ENCODE peak calls at places on chromosomes 12 and 14, in six cellular contexts. Q is uterus, D is AG04449, V is WTC11, J is cardiac fibroblast, E is Peyer's patch. P is an unnamed sample.

GRCh38 chr12:12883369-12884001 is 7.9 kb upstream of the GPRC5A start:
- DNase-seq in Q (no peak), D (no peak), V (no peak), J (peak), E (no peak), P (no peak)

GRCh38 chr14:68549966-68550705 is 242.7 kb downstream of the ZFP36L1 start:
- DNase-seq in Q (no peak), D (no peak), V (no peak), J (peak), E (no peak), P (no peak)

GRCh38 chr12:74903522-74903921 is 306.1 kb downstream of the KCNC2 start:
- DNase-seq in Q (no peak), D (no peak), V (peak), J (no peak), E (no peak), P (no peak)

GRCh38 chr12:85798122-85798521 is 38.1 kb downstream of the RASSF9 start:
- DNase-seq in Q (no peak), D (no peak), V (no peak), J (no peak), E (no peak), P (no peak)

GRCh38 chr14:100471451-100472093 is 115.6 kb downstream of the BEGAIN start:
- DNase-seq in Q (no peak), D (no peak), V (no peak), J (no peak), E (no peak), P (no peak)

GRCh38 chr14:71181215-71182003 is 274.1 kb downstream of the PCNX1 start:
- DNase-seq in Q (no peak), D (no peak), V (no peak), J (peak), E (no peak), P (no peak)

GRCh38 chr12:1429980-1430379 is 164.4 kb downstream of the FBXL14 start:
- DNase-seq in Q (no peak), D (peak), V (no peak), J (peak), E (no peak), P (no peak)

GRCh38 chr12:98796745-98797144 is 151.7 kb downstream of the APAF1 start:
- DNase-seq in Q (no peak), D (no peak), V (no peak), J (no peak), E (no peak), P (no peak)

GRCh38 chr14:61561657-61562276 is 133.5 kb upstream of the HIF1A start:
- DNase-seq in Q (peak), D (peak), V (no peak), J (peak), E (peak), P (no peak)

GRCh38 chr12:125284945-125285344 is 219.7 kb downstream of the AACS start:
- DNase-seq in Q (no peak), D (no peak), V (no peak), J (no peak), E (no peak), P (no peak)

GRCh38 chr12:57247041-57247440 is 3.9 kb downstream of the STAC3 start:
- DNase-seq in Q (no peak), D (no peak), V (no peak), J (no peak), E (no peak), P (no peak)

GRCh38 chr12:2212537-2212936 is 159.8 kb downstream of the CACNA1C start:
- DNase-seq in Q (no peak), D (no peak), V (no peak), J (no peak), E (no peak), P (no peak)

GRCh38 chr12:57133013-57133569 is 4.8 kb downstream of the LRP1 start:
- DNase-seq in Q (peak), D (no peak), V (no peak), J (peak), E (no peak), P (no peak)

GRCh38 chr12:46264057-46264456 is 4.8 kb downstream of the SLC38A1 start:
- DNase-seq in Q (no peak), D (peak), V (no peak), J (peak), E (no peak), P (no peak)

DNA sequence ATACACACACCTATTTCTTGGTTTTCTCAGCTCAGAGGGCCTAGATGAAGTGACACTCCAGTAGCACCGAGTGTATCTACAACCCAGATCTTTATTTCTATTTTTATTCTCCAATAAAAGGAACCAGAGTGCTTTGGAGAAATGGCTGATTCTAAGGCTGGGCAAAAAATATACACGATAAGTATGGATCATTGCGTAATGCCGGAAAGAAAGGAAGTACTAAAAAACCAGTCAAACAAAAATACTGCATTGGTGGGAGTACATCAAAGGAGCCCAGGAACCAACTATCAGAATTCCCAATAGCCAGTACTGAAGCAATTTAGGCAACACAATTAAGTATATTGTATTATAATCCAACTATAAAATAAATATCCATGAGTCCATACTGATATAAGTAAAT is 400.9 kb upstream of the CCDC196 start:
- DNase-seq in Q (no peak), D (no peak), V (no peak), J (no peak), E (no peak), P (no peak)
- TF ChIP-seq CTCF in Q (no peak), D (no peak), V (no peak), J (no peak), E (no peak), P (no peak)

GRCh38 chr14:35818346-35819115 is 7.6 kb upstream of the BRMS1L start:
- DNase-seq in Q (no peak), D (no peak), V (no peak), J (peak), E (no peak), P (no peak)

GRCh38 chr14:35819591-35820540 is 6.3 kb upstream of the BRMS1L start:
- DNase-seq in Q (no peak), D (no peak), V (no peak), J (no peak), E (no peak), P (no peak)

GRCh38 chr14:35825968-35826217 is 245 bp upstream of the BRMS1L start:
- DNase-seq in Q (no peak), D (no peak), V (no peak), J (no peak), E (no peak), P (no peak)

GRCh38 chr14:35822501-35822900 is 3.6 kb upstream of the BRMS1L start:
- DNase-seq in Q (no peak), D (no peak), V (no peak), J (no peak), E (no peak), P (no peak)

DNA sequence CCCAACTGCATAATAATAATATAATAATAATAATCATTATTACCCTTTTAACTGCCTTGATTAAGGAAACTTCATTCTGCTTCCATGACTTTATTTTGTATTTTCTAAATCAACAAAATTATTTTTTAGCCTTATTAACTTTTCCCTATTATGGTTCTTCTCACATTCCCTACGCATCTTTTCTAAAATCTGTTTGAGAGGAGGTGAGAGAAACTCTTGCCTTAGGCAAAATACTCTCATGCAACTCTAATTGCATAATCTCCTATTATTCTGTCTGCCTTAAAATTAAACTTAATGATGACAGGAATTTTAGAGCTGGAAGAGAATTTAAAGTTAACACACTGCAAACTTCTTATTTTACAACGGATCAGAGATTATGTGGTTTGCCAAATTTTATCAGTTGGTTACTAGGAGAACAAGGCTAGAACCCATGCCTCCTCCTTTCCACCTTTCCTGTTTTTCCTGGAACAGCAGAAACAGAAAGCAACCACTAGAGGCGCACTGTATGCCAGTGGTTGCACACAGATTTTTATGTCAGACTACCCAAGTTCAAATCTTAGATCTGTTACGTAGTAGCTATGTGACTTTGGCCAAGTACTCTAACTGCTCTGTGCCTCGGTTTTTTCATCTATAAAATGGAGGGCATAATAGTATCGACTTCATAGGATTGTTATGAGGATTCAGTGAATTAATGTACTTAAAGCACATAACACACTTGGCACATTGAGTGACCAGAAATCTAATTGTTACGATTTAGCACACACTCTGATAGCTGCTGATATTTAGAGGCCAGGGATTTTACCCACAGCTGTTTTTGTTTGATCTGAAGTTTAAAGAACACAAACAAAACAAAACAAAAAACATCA is 4.4 kb upstream of the BRMS1L start:
- DNase-seq in Q (no peak), D (no peak), V (no peak), J (peak), E (no peak), P (no peak)
- TF ChIP-seq CTCF in Q (peak), D (peak), V (peak), J (peak), E (peak), P (peak)

GRCh38 chr12:106581543-106582263 is 1.1 kb upstream of the RFX4 start:
- DNase-seq in Q (no peak), D (no peak), V (peak), J (no peak), E (no peak), P (no peak)

GRCh38 chr12:106573239-106573638 is 9.6 kb upstream of the RFX4 start:
- DNase-seq in Q (no peak), D (no peak), V (no peak), J (no peak), E (no peak), P (no peak)

GRCh38 chr12:106582264-106582591 is 576 bp upstream of the RFX4 start:
- DNase-seq in Q (no peak), D (no peak), V (peak), J (no peak), E (no peak), P (no peak)

GRCh38 chr12:106580671-106581508 is 1.9 kb upstream of the RFX4 start:
- DNase-seq in Q (no peak), D (no peak), V (peak), J (no peak), E (no peak), P (no peak)

DNA sequence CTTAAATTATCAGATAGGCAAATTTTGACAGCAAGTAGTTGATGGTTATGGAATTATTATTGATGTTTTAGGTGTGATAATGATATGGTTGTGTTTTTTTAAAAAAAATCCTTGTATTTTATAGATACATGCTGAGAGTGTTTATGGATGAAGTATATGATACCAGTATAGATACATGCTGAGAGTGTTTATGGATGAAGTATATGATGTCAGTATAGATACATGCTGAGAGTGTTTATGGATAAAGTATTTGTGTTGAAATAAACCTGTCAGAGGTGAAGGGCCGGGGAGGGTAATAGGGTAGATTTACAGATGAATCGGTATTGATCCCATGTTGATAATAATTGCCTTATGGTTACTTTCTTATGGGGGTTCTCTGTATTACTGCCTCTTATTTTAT is 6.0 kb upstream of the RFX4 start:
- DNase-seq in Q (no peak), D (no peak), V (no peak), J (no peak), E (no peak), P (no peak)
- TF ChIP-seq CTCF in Q (no peak), D (no peak), V (no peak), J (no peak), E (no peak), P (no peak)

GRCh38 chr12:68871899-68872298 is 61.1 kb downstream of the CPM start:
- DNase-seq in Q (no peak), D (no peak), V (peak), J (peak), E (no peak), P (no peak)
- TF ChIP-seq CTCF in Q (no peak), D (peak), V (no peak), J (peak), E (no peak), P (peak)

DNA sequence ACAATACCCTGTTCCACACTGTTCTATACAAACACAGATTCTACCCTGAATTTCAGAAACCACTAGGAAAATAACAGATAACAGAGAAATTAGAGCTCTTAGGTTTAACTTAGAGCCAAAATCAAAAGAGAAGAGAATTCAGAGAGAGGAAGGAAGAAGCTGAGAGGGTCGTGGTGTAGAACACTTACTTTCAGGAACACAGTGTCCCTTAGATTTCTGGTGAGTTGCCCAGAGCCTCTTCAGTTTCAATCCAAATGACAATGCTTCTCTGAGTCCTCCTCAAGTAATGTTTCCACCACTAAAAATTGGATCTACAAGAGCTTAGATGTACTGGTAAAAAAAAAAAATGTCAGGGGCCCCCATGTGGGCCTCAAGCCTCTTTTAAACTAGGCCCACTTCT is 2.6 kb downstream of the YAF2 start:
- DNase-seq in Q (peak), D (no peak), V (no peak), J (no peak), E (no peak), P (no peak)
- TF ChIP-seq CTCF in Q (no peak), D (no peak), V (no peak), J (no peak), E (no peak), P (no peak)

DNA sequence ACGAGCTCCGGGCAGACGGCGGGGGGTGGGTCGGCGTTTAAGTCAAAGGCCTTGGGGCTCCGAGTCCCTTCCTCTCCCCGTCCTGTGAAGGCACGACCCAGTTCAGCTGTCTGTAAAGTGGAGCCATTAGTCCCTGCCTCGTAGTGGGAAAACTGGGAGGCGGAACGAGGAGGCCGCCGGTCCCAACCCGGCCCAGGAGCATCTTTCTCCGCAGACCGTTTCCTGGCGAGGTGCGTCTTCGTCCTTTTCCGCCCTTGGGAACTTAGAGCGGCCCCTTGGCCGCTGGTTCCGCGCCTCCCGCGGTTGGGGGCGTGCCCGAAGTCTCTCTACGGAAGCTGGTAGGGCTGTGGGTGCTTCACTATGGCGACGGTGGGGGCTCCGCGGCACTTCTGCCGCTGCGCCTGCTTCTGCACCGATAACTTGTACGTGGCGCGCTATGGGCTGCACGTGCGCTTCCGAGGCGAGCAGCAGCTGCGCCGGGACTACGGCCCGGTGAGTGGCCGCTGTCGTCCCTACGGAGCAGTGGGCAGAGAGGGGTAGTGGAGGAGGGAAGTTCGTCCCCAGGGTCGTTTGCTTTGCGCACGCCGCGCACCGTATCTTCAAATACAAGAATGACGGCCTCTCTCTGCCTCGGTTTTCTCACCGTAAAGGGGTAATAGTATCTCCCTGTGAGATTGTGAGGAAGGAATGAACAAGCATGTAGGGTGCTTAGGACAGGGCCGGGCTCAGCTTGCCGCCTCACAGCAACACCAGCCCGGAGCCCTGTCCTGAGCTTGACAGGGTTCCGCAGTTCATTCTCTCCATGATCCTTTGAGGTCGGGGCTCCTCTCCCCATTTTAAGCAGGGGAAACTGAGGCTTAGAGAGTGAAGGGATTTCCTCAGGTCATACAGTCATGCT is at the start of gene OGFOD2:
- DNase-seq in Q (peak), D (peak), V (peak), J (peak), E (peak), P (peak)
- TF ChIP-seq CTCF in Q (peak), D (no peak), V (no peak), J (no peak), E (peak), P (no peak)

GRCh38 chr12:103498990-103499389 is 3.2 kb upstream of the C12orf42 start:
- DNase-seq in Q (no peak), D (no peak), V (no peak), J (no peak), E (no peak), P (no peak)
- TF ChIP-seq CTCF in Q (no peak), D (no peak), V (no peak), J (no peak), E (no peak), P (no peak)

DNA sequence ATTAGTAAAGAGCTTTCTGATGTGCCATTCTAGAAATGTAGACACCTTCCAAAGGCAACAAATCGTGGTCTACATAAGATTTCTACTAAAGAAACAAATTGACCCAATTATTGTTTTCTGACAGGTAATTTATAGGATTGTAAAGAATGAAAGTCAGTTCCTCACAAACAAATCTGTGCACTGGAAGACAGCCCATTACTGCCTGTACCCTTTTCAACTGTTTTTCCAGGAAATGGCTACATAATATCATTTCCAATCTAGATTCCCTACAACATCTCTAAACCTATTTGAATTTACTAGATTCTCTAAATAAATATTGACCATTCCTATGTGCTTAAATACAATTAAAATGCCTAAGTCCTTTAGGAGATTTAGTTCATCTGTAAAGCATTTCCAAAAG is 939.1 kb downstream of the FSCB start:
- DNase-seq in Q (no peak), D (no peak), V (no peak), J (no peak), E (no peak), P (no peak)
- TF ChIP-seq CTCF in Q (no peak), D (no peak), V (no peak), J (no peak), E (no peak), P (no peak)

GRCh38 chr14:22644305-22644635 is at the start of gene OR6J1:
- DNase-seq in Q (no peak), D (no peak), V (no peak), J (no peak), E (no peak), P (no peak)
- TF ChIP-seq CTCF in Q (no peak), D (no peak), V (no peak), J (no peak), E (no peak), P (no peak)